ENCODE peak calls at places on chromosomes 6 and 20, in eight cellular contexts. B is neural progenitor cell; X is breast epithelium; Q is effector memory CD4-positive, alpha-beta T cell; H is fibroblast of lung; V is uterus; P is cardiac muscle cell; F is OCI-LY7. A is an unnamed sample. For H3K4me1 and H3K36me3, the result is how much of the 10 kb centered on the place peaks cover.

GRCh38 chr6:4581468-4582420 is 194.5 kb upstream of the CDYL start:
- DNase-seq in Q (no peak), B (no peak), V (no peak), X (no peak), F (no peak), H (peak), P (peak), A (no peak)

GRCh38 chr6:96304997-96305396 is 216.6 kb upstream of the UFL1 start:
- DNase-seq in F (no peak), P (no peak), Q (no peak), X (no peak), B (no peak), H (no peak), V (no peak), A (no peak)

GRCh38 chr20:36629719-36630340 is 16.2 kb downstream of the SLA2 start:
- DNase-seq in B (no peak), Q (peak), H (no peak), V (no peak), X (no peak), F (peak), P (no peak), A (no peak)

GRCh38 chr20:55160022-55160421 is 684.6 kb downstream of the DOK5 start:
- DNase-seq in F (no peak), B (peak), H (peak), Q (no peak), V (no peak), X (no peak), P (no peak), A (no peak)

GRCh38 chr6:13586936-13587542 is 12.6 kb downstream of the SIRT5 start:
- DNase-seq in X (no peak), Q (no peak), V (no peak), B (no peak), H (peak), P (no peak), F (no peak), A (no peak)

GRCh38 chr6:17505062-17505476 is 95.0 kb upstream of the FAM8A1 start:
- DNase-seq in F (peak), B (no peak), X (no peak), Q (no peak), H (peak), V (no peak), P (no peak), A (peak)

GRCh38 chr6:124007915-124008688 is 204.4 kb downstream of the NKAIN2 start:
- DNase-seq in V (no peak), B (no peak), X (no peak), P (no peak), H (no peak), F (no peak), Q (no peak), A (no peak)

GRCh38 chr20:35984382-35984781 is 16.0 kb downstream of the CNBD2 start:
- DNase-seq in P (no peak), B (no peak), Q (no peak), V (no peak), H (no peak), F (no peak), X (no peak), A (no peak)

GRCh38 chr20:5313916-5314315 is 2.8 kb downstream of the PROKR2 start:
- DNase-seq in B (no peak), H (no peak), P (no peak), F (no peak), X (no peak), V (no peak), Q (no peak), A (no peak)

GRCh38 chr20:33273117-33273851 is 9.7 kb upstream of the BPIFB1 start:
- DNase-seq in V (no peak), B (no peak), H (peak), Q (no peak), X (no peak), P (no peak), F (no peak), A (no peak)

GRCh38 chr6:35190306-35190705 is 23.4 kb upstream of the SCUBE3 start:
- DNase-seq in F (no peak), P (no peak), B (no peak), X (no peak), H (no peak), Q (no peak), V (no peak), A (no peak)

GRCh38 chr6:16196958-16197576 is 41.3 kb upstream of the GMPR start:
- DNase-seq in V (no peak), X (no peak), H (no peak), B (no peak), P (no peak), F (no peak), Q (no peak), A (no peak)

GRCh38 chr6:66307490-66307889 is 600.5 kb upstream of the EYS start:
- DNase-seq in X (no peak), F (peak), H (no peak), V (no peak), P (no peak), B (peak), Q (no peak), A (no peak)

GRCh38 chr6:30071081-30071818 is 4.3 kb downstream of the PPP1R11 start:
- DNase-seq in V (no peak), H (peak), B (peak), F (no peak), Q (no peak), P (peak), X (no peak), A (no peak)

GRCh38 chr20:26208296-26209091 is 511.8 kb upstream of the ZNF337 start:
- DNase-seq in V (no peak), F (no peak), P (peak), Q (no peak), B (peak), H (peak), X (peak), A (no peak)

GRCh38 chr6:97136644-97137358 is 146.2 kb downstream of the MMS22L start:
- DNase-seq in F (no peak), V (no peak), H (no peak), X (no peak), P (no peak), B (no peak), Q (no peak), A (no peak)

GRCh38 chr6:3644613-3645012 is 106.9 kb downstream of the PXDC1 start:
- DNase-seq in X (no peak), H (no peak), B (no peak), P (no peak), F (no peak), Q (no peak), V (no peak), A (no peak)

GRCh38 chr6:113475392-113475791 is 381.8 kb upstream of the MARCKS start:
- DNase-seq in P (no peak), Q (no peak), F (no peak), B (no peak), X (no peak), H (no peak), V (no peak), A (no peak)

GRCh38 chr6:53858913-53859312 is 64.1 kb downstream of the LRRC1 start:
- DNase-seq in P (no peak), Q (no peak), F (no peak), H (no peak), B (no peak), V (no peak), X (no peak), A (no peak)

GRCh38 chr20:60055740-60056139 is 97.5 kb downstream of the CDH26 start:
- DNase-seq in V (no peak), Q (peak), B (no peak), H (no peak), F (no peak), X (no peak), P (no peak), A (no peak)

GRCh38 chr6:29813809-29814208 is 13.8 kb upstream of the HLA-G start:
- DNase-seq in P (no peak), X (no peak), B (no peak), F (no peak), H (no peak), V (no peak), Q (no peak), A (no peak)

GRCh38 chr6:28105286-28105685 is 19.1 kb upstream of the ZSCAN16 start:
- DNase-seq in B (no peak), V (no peak), X (no peak), P (no peak), H (peak), F (peak), Q (no peak), A (no peak)

GRCh38 chr6:20605581-20605980 is 71.3 kb downstream of the CDKAL1 start:
- DNase-seq in P (no peak), H (peak), F (no peak), X (no peak), B (no peak), Q (no peak), V (no peak), A (no peak)

GRCh38 chr20:2470051-2470431 is 548 bp downstream of the SNRPB start:
- DNase-seq in B (peak), Q (peak), H (peak), F (peak), V (peak), X (no peak), P (peak), A (peak)

GRCh38 chr6:110878751-110879539 is 4.4 kb downstream of the AMD1 start:
- DNase-seq in Q (peak), X (no peak), V (no peak), F (peak), B (peak), H (no peak), P (peak), A (no peak)

GRCh38 chr6:52596371-52597028 is 19.6 kb upstream of the TRAM2 start:
- DNase-seq in F (peak), V (no peak), H (peak), P (no peak), X (no peak), B (no peak), Q (no peak), A (no peak)
- H3K4me1 ChIP-seq in F (half or more), V (under half), H (under half), P (under half), X (under half), B (under half), Q (under half), A (under half)

GRCh38 chr20:48171071-48171470 is 385.8 kb upstream of the SULF2 start:
- DNase-seq in V (no peak), Q (no peak), B (no peak), F (no peak), H (no peak), X (no peak), P (no peak), A (no peak)

GRCh38 chr20:48170625-48171024 is 385.3 kb upstream of the SULF2 start:
- DNase-seq in F (peak), V (no peak), Q (no peak), H (no peak), X (no peak), B (no peak), P (no peak), A (no peak)

GRCh38 chr20:48169650-48170049 is 384.4 kb upstream of the SULF2 start:
- DNase-seq in B (no peak), H (no peak), V (peak), X (no peak), F (no peak), Q (no peak), P (no peak), A (no peak)

GRCh38 chr20:48175261-48175660 is 390.0 kb upstream of the SULF2 start:
- DNase-seq in X (no peak), P (no peak), B (no peak), F (no peak), Q (no peak), H (no peak), V (no peak), A (no peak)

DNA sequence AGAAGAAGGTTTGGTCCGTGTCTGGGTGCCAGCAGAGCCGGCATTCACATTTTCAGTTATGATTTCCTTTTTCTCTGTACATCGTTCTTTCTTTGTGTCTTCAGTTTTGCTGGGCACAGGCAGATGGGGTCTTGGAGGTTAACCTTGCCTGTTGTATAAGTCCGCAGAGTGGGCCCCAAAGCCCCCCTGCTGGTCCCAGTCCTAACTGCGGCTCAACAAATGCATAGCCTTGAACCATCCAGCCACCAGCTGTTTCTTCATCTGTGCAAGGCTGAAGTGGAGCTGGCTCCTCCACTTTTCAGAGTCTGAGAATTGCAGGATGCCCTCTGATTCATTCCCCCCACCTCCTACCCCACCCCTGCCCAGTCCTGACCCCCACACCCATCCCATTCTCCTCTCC is 386.3 kb upstream of the SULF2 start:
- DNase-seq in X (no peak), B (no peak), V (no peak), Q (no peak), H (no peak), P (no peak), F (no peak), A (no peak)
- H3K4me3 ChIP-seq in X (no peak), B (no peak), V (no peak), Q (no peak), H (no peak), P (no peak), F (no peak), A (no peak)

DNA sequence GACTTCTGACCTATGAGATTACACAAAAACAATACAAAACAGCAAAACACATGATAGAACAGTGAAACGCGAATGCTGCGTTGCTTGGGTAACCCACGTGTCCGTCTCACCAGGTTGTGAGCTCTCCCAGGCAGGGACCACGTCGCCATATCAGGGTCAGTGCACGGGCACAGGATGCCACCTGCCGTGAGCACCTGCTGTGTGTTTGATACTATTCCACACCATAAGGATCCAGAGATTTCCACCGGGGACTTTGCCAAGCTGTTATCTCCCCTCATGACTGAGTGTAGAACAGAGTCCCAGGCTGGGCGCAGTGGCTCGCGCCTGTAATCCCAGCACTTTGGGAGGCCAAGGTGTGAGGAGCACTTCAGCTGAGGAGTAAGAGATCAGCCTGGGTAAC is 288.0 kb downstream of the BMP7 start:
- DNase-seq in Q (no peak), V (no peak), F (no peak), P (no peak), H (no peak), B (no peak), X (no peak), A (no peak)
- H3K36me3 ChIP-seq in Q (under half), V (under half), F (under half), P (under half), H (under half), B (under half), X (under half), A (under half)

DNA sequence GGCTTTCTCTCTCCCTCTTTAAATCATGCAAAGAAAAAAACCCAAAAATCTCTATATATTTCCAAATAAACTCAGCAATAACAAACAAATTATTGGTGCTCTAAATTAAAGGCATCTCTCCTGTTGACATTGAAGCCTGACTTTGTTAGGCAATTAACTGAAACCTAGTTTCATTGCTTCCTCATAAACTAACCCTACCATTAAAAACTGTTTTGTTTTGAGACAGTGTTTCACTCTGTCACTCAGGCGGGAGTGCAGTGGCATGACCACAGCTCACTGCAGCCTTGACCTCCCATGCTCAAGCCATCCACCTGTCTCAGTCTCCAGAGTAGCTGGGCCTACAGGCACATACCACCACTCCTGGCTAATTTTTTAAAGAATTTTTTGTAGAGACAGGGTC is 34.9 kb downstream of the PIGU start:
- DNase-seq in F (no peak), H (no peak), V (no peak), X (no peak), B (no peak), P (no peak), Q (no peak), A (no peak)
- H3K4me1 ChIP-seq in F (under half), H (under half), V (under half), X (under half), B (under half), P (under half), Q (under half), A (under half)

DNA sequence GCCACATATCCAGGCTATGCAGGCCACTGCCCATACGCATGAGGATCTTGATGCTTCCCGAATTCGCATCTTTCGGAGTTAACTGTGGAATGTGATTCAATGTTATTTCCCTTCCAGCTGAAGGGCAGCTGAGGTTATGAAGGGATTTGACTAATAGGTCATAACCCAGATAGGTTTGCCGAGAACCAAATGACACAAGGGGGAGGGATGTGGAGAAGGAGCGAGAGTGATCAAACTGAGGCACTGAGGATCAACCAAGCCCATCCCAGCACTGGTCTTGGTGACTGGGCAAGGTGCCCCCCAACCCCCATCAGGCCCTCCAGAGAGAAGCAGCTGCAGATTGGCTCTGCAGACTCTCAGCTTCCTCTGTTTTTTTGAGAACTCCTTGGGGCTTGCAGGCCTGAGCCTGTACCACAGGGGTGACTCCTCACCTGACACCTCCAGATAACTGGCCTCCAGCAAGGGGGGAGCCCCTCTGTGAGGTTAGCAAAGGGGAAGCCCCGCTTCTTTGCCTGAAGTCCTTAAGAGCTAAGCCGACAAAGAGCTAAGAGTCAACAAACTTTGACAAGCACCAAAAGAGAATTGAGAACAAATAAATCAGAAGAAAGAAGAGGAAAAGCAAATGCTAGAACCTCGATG is 185.9 kb downstream of the PDE7B start:
- DNase-seq in H (no peak), F (no peak), V (peak), X (no peak), P (no peak), Q (no peak), B (no peak), A (no peak)
- H3K4me3 ChIP-seq in H (peak), F (no peak), V (peak), X (peak), P (no peak), Q (no peak), B (no peak), A (no peak)

A was measured in HAP-1.